ENCODE peak calls at places on chromosomes 5 and 9, in four cellular contexts. N is NCI-H82, X is NCI-H446 treated with DMSO at 0.1 percent for 48 hours, A is AG04449. F is an unnamed sample.

GRCh38 chr5:171646338-171647042 is 139.1 kb upstream of the SMIM23 start:
- DNase-seq in A (no peak), X (no peak), N (peak), F (no peak)

GRCh38 chr9:6150483-6150882 is 65.1 kb upstream of the IL33 start:
- DNase-seq in A (no peak), N (no peak), X (no peak), F (no peak)

GRCh38 chr5:131209506-131210191 is 38.9 kb downstream of the LYRM7 start:
- DNase-seq in X (peak), N (peak), A (no peak), F (peak)

GRCh38 chr5:56183507-56183906 is 49.6 kb downstream of the ANKRD55 start:
- DNase-seq in A (peak), X (no peak), N (no peak), F (no peak)

GRCh38 chr5:96226941-96227552 is 206.0 kb downstream of the PCSK1 start:
- DNase-seq in X (no peak), A (peak), N (no peak), F (no peak)

GRCh38 chr5:88675159-88675757 is 207.7 kb downstream of the MEF2C start:
- DNase-seq in A (no peak), X (no peak), N (peak), F (no peak)

GRCh38 chr5:1043327-1043726 is 34.7 kb downstream of the NKD2 start:
- DNase-seq in N (no peak), A (no peak), X (no peak), F (no peak)

GRCh38 chr5:61620660-61621650 is 288.9 kb downstream of the ZSWIM6 start:
- DNase-seq in X (no peak), A (no peak), N (no peak), F (no peak)

GRCh38 chr5:123265551-123265950 is 157.7 kb downstream of the CEP120 start:
- DNase-seq in X (no peak), A (no peak), N (no peak), F (no peak)

GRCh38 chr5:119036101-119036762 is 34.7 kb upstream of the DMXL1 start:
- DNase-seq in X (no peak), N (no peak), A (peak), F (no peak)

GRCh38 chr9:91177081-91177480 is 184.6 kb downstream of the AUH start:
- DNase-seq in A (no peak), N (no peak), X (no peak), F (no peak)

GRCh38 chr5:132256086-132256782 is 1.3 kb upstream of the PDLIM4 start:
- DNase-seq in X (no peak), A (no peak), N (no peak), F (no peak)

GRCh38 chr9:127333326-127334064 is 63.5 kb upstream of the SLC2A8 start:
- DNase-seq in X (no peak), A (no peak), N (peak), F (no peak)

GRCh38 chr9:33040792-33041458 is 15.9 kb downstream of the DNAJA1 start:
- DNase-seq in N (no peak), A (no peak), X (no peak), F (no peak)

GRCh38 chr5:168471785-168472184 is 14.5 kb upstream of the RARS1 start:
- DNase-seq in A (no peak), N (no peak), X (no peak), F (no peak)

GRCh38 chr5:60161340-60161934 is 267.9 kb upstream of the PDE4D start:
- DNase-seq in N (peak), X (peak), A (no peak), F (peak)

GRCh38 chr9:116928884-116929283 is 241.8 kb downstream of the TRIM32 start:
- DNase-seq in N (no peak), A (no peak), X (no peak), F (no peak)

GRCh38 chr9:16671591-16672137 is 198.8 kb downstream of the BNC2 start:
- DNase-seq in A (peak), X (peak), N (no peak), F (no peak)

GRCh38 chr5:31131381-31131811 is 62.1 kb upstream of the CDH6 start:
- DNase-seq in X (no peak), N (no peak), A (no peak), F (no peak)

GRCh38 chr9:128550770-128551651 is 1.4 kb upstream of the SPTAN1 start:
- DNase-seq in A (no peak), N (peak), X (peak), F (no peak)

GRCh38 chr5:152511531-152512132 is 106.6 kb upstream of the NMUR2 start:
- DNase-seq in N (no peak), X (no peak), A (no peak), F (no peak)

GRCh38 chr5:163963881-163964280 is 458.5 kb downstream of the MAT2B start:
- DNase-seq in N (no peak), X (no peak), A (no peak), F (peak)

GRCh38 chr9:109117856-109118801 is 1.6 kb downstream of the TMEM245 start:
- DNase-seq in N (peak), A (no peak), X (peak), F (peak)

GRCh38 chr9:135076876-135077430 is 10.5 kb upstream of the OLFM1 start:
- DNase-seq in A (no peak), N (peak), X (no peak), F (no peak)

GRCh38 chr5:1515921-1516571 is 7.7 kb downstream of the LPCAT1 start:
- DNase-seq in A (no peak), N (no peak), X (no peak), F (no peak)

GRCh38 chr9:131868766-131869165 is 128.9 kb upstream of the RAPGEF1 start:
- DNase-seq in A (no peak), X (peak), N (no peak), F (no peak)

GRCh38 chr5:9283473-9283872 is 262.4 kb downstream of the SEMA5A start:
- DNase-seq in A (no peak), X (no peak), N (no peak), F (no peak)

GRCh38 chr5:127926974-127927373 is 156.6 kb upstream of the SLC12A2 start:
- DNase-seq in X (no peak), A (no peak), N (no peak), F (no peak)